ENCODE peak calls at places on chromosomes 7 and 10, in five cellular contexts. W is NCI-H1092, Q is astrocyte of the hippocampus, X is NCI-H460, F is Ammon's horn. H is an unnamed sample.

GRCh38 chr7:101340379-101340778 is 18.8 kb upstream of the IFT22 start:
- DNase-seq in X (no peak), W (no peak), Q (no peak), F (no peak), H (no peak)

GRCh38 chr10:95289921-95290421 is 832 bp downstream of the PDLIM1 start:
- DNase-seq in W (no peak), Q (no peak), F (no peak), X (no peak), H (no peak)

GRCh38 chr7:138842111-138842510 is 44.1 kb upstream of the ATP6V0A4 start:
- DNase-seq in F (no peak), W (no peak), Q (peak), X (no peak), H (no peak)

GRCh38 chr10:125007436-125007835 is 65.5 kb downstream of the ZRANB1 start:
- DNase-seq in Q (no peak), F (no peak), X (no peak), W (no peak), H (no peak)

GRCh38 chr10:22338260-22338894 is 6.9 kb upstream of the SPAG6 start:
- DNase-seq in Q (no peak), W (no peak), F (no peak), X (no peak), H (no peak)

GRCh38 chr10:21724695-21725371 is 190.8 kb downstream of the MLLT10 start:
- DNase-seq in W (peak), Q (peak), F (peak), X (peak), H (peak)

GRCh38 chr7:112144284-112145059 is 61.7 kb downstream of the DOCK4 start:
- DNase-seq in Q (no peak), F (no peak), W (no peak), X (no peak), H (peak)

GRCh38 chr10:119872610-119872859 is at the start of gene MCMBP:
- DNase-seq in Q (no peak), F (no peak), X (no peak), W (no peak), H (no peak)

GRCh38 chr10:45526309-45526708 is 146.3 kb downstream of the ZFAND4 start:
- DNase-seq in F (no peak), W (no peak), X (no peak), Q (no peak), H (no peak)

GRCh38 chr10:76117949-76118348 is 686.5 kb downstream of the LRMDA start:
- DNase-seq in X (no peak), W (no peak), F (no peak), Q (peak), H (no peak)

GRCh38 chr7:17679427-17679826 is 260.9 kb downstream of the SNX13 start:
- DNase-seq in W (no peak), F (no peak), Q (peak), X (no peak), H (no peak)

GRCh38 chr10:8628351-8628750 is 573.9 kb downstream of the GATA3 start:
- DNase-seq in W (no peak), Q (no peak), X (no peak), F (no peak), H (no peak)

GRCh38 chr7:100247152-100247757 is 27.5 kb downstream of the PVRIG start:
- DNase-seq in X (peak), Q (peak), F (no peak), W (peak), H (peak)

GRCh38 chr7:51019891-51020855 is 237.5 kb upstream of the GRB10 start:
- DNase-seq in F (no peak), X (no peak), W (no peak), Q (no peak), H (no peak)

GRCh38 chr10:124060148-124060720 is 33.2 kb downstream of the CHST15 start:
- DNase-seq in F (no peak), W (no peak), X (no peak), Q (no peak), H (no peak)

GRCh38 chr10:69425513-69426298 is 9.0 kb upstream of the TACR2 start:
- DNase-seq in W (no peak), X (no peak), Q (no peak), F (no peak), H (no peak)

GRCh38 chr10:101214446-101215396 is 14.5 kb downstream of the LBX1 start:
- DNase-seq in F (peak), X (peak), Q (peak), W (peak), H (no peak)

GRCh38 chr7:47852330-47853245 is 95.7 kb downstream of the PKD1L1 start:
- DNase-seq in F (no peak), W (no peak), X (no peak), Q (no peak), H (no peak)

GRCh38 chr7:129950191-129950940 is 2.4 kb downstream of the UBE2H start:
- DNase-seq in W (no peak), F (peak), X (no peak), Q (peak), H (no peak)

GRCh38 chr7:74479066-74479781 is 25.5 kb downstream of the GTF2IRD1 start:
- DNase-seq in Q (peak), W (peak), F (peak), X (peak), H (no peak)

GRCh38 chr10:101845903-101846302 is 2.3 kb upstream of the KCNIP2 start:
- DNase-seq in F (no peak), Q (no peak), X (no peak), W (no peak), H (no peak)

GRCh38 chr10:126247454-126247975 is 140.8 kb downstream of the ADAM12 start:
- DNase-seq in Q (peak), F (no peak), W (no peak), X (peak), H (no peak)

GRCh38 chr10:97810476-97810875 is 38.7 kb upstream of the SFRP5 start:
- DNase-seq in X (no peak), W (no peak), Q (peak), F (no peak), H (no peak)

GRCh38 chr10:116460219-116460618 is 32.6 kb downstream of the PNLIPRP3 start:
- DNase-seq in F (no peak), W (no peak), Q (no peak), X (no peak), H (no peak)

H was measured in NCI-H446 treated with DMSO at 0.1 percent for 48 hours.